ENCODE peak calls at places on chromosomes 13 and 19, in seven cellular contexts. D is activated naive CD8-positive, alpha-beta T cell treated with anti-CD3 and anti-CD28 coated beads, Interleukin-2, amount 10 ng/mL, durations not matched to agents 7 days and 5 days; P is fibroblast of lung; Q is activated effector memory CD4-positive, alpha-beta T cell treated with Interleukin-2 at 50 U/mL for 16 hours; I is GM12865; S is stimulated activated CD4-positive, alpha-beta T cell treated with anti-CD3 and anti-CD28 coated beads, TNF-alpha, amount 100 ng/mL, for 24 hours; B is neural crest cell. H is an unnamed sample.

GRCh38 chr19:3852614-3853254 is 16.1 kb downstream of the ZFR2 start:
- DNase-seq in I (peak), D (no peak), B (no peak), P (peak), Q (peak), S (peak), H (peak)

GRCh38 chr13:113564331-113565023 is 20.1 kb upstream of the TFDP1 start:
- DNase-seq in Q (no peak), I (no peak), B (no peak), S (no peak), D (no peak), P (no peak), H (no peak)

GRCh38 chr13:48686810-48687209 is 33.1 kb downstream of the CYSLTR2 start:
- DNase-seq in Q (no peak), D (no peak), I (no peak), S (no peak), P (no peak), B (no peak), H (no peak)

GRCh38 chr13:45678282-45678681 is 23.8 kb upstream of the CBY2 start:
- DNase-seq in I (no peak), P (peak), B (no peak), Q (no peak), S (no peak), D (no peak), H (no peak)

GRCh38 chr13:33797622-33798021 is 20.3 kb upstream of the RFC3 start:
- DNase-seq in B (no peak), P (peak), D (no peak), Q (no peak), I (peak), S (no peak), H (no peak)

GRCh38 chr13:77779461-77780272 is 82.2 kb downstream of the SLAIN1 start:
- DNase-seq in P (peak), D (no peak), Q (no peak), I (peak), S (no peak), B (peak), H (peak)

GRCh38 chr13:98291658-98292057 is 114.6 kb upstream of the RNF113B start:
- DNase-seq in Q (no peak), S (no peak), P (no peak), I (no peak), B (no peak), D (no peak), H (no peak)

GRCh38 chr13:76812206-76812882 is 73.9 kb downstream of the KCTD12 start:
- DNase-seq in Q (no peak), S (no peak), B (no peak), D (no peak), P (no peak), I (no peak), H (no peak)

GRCh38 chr19:13839938-13840750 is 36.8 kb upstream of the NANOS3 start:
- DNase-seq in I (no peak), D (peak), B (no peak), S (peak), P (peak), Q (no peak), H (peak)

GRCh38 chr13:113822956-113823744 is 40.7 kb downstream of the GAS6 start:
- DNase-seq in P (no peak), Q (no peak), B (no peak), I (no peak), D (no peak), S (no peak), H (no peak)

GRCh38 chr19:18310966-18311365 is 11.9 kb downstream of the LSM4 start:
- DNase-seq in S (no peak), I (no peak), B (no peak), Q (no peak), D (no peak), P (no peak), H (no peak)

GRCh38 chr19:35088514-35088913 is 27.1 kb upstream of the FXYD3 start:
- DNase-seq in I (no peak), P (peak), D (no peak), S (no peak), Q (no peak), B (no peak), H (peak)

GRCh38 chr19:1070931-1071791 is 4.2 kb downstream of the ARHGAP45 start:
- DNase-seq in S (no peak), P (no peak), D (no peak), Q (no peak), I (no peak), B (no peak), H (no peak)

GRCh38 chr13:43377955-43378354 is 354.6 kb downstream of the DNAJC15 start:
- DNase-seq in I (no peak), Q (no peak), D (no peak), P (peak), S (no peak), B (no peak), H (no peak)

GRCh38 chr13:39401091-39401647 is 201.8 kb downstream of the LHFPL6 start:
- DNase-seq in S (no peak), Q (no peak), P (no peak), I (no peak), B (no peak), D (no peak), H (no peak)

GRCh38 chr19:3855321-3855720 is 13.5 kb downstream of the ZFR2 start:
- DNase-seq in P (no peak), I (peak), B (no peak), Q (no peak), S (no peak), D (no peak), H (no peak)